ENCODE peak calls at places on chromosomes 6 and 20, in ten cellular contexts. H, R, S, P, K, N, X, T, B and D are unnamed samples.

GRCh38 chr6:106804238-106805016 is 170.1 kb downstream of the CD24 start:
- DNase-seq in H (no peak), R (no peak), S (no peak), P (no peak), K (no peak), N (no peak), X (no peak), T (no peak), B (no peak), D (no peak)

GRCh38 chr6:17423018-17423417 is 29.6 kb downstream of the CAP2 start:
- DNase-seq in H (no peak), R (no peak), S (no peak), P (no peak), K (no peak), N (no peak), X (no peak), T (no peak), B (no peak), D (no peak)

GRCh38 chr20:59571591-59572314 is 32.6 kb upstream of the PHACTR3 start:
- DNase-seq in H (peak; percentile 51), R (peak; percentile 14), S (peak; percentile 68), P (peak; percentile 77), K (peak; percentile 70), N (peak; percentile 14), X (peak; percentile 68), T (peak; percentile 28), B (no peak), D (no peak)

GRCh38 chr20:10955166-10955565 is 281.4 kb upstream of the JAG1 start:
- DNase-seq in H (no peak), R (no peak), S (no peak), P (no peak), K (no peak), N (no peak), X (no peak), T (no peak), B (no peak), D (no peak)

GRCh38 chr20:32539817-32540675 is 45.1 kb downstream of the NOL4L start:
- DNase-seq in H (no peak), R (no peak), S (peak; percentile 85), P (no peak), K (no peak), N (no peak), X (peak; percentile 67), T (no peak), B (no peak), D (no peak)

GRCh38 chr6:145704153-145704781 is 31.1 kb downstream of the EPM2A start:
- DNase-seq in H (no peak), R (no peak), S (no peak), P (no peak), K (no peak), N (no peak), X (no peak), T (no peak), B (no peak), D (no peak)

GRCh38 chr6:24330137-24330732 is 27.6 kb downstream of the DCDC2 start:
- DNase-seq in H (no peak), R (no peak), S (no peak), P (no peak), K (no peak), N (no peak), X (no peak), T (no peak), B (no peak), D (no peak)

GRCh38 chr20:17735206-17735804 is 35.5 kb downstream of the BANF2 start:
- DNase-seq in H (no peak), R (no peak), S (no peak), P (no peak), K (no peak), N (no peak), X (no peak), T (peak; percentile 10), B (no peak), D (peak; percentile 55)

GRCh38 chr6:51844391-51844735 is 243.1 kb downstream of the PKHD1 start:
- DNase-seq in H (no peak), R (no peak), S (no peak), P (no peak), K (no peak), N (no peak), X (no peak), T (no peak), B (no peak), D (no peak)

GRCh38 chr6:5287205-5287965 is 26.1 kb downstream of the FARS2 start:
- DNase-seq in H (peak; percentile 7), R (no peak), S (no peak), P (no peak), K (no peak), N (peak; percentile 4), X (no peak), T (peak; percentile 52), B (no peak), D (peak; percentile 39)